ENCODE peak calls at places on chromosomes 1 and 21, in four cellular contexts. P is cardiac fibroblast, X is left ventricle myocardium inferior, U is kidney epithelial cell. K is an unnamed sample.

GRCh38 chr1:223772771-223773160 is 60.4 kb downstream of the CAPN2 start:
- DNase-seq in U (no peak), P (no peak), X (no peak), K (no peak)

GRCh38 chr1:40838045-40838979 is 23.9 kb downstream of the CITED4 start:
- DNase-seq in P (no peak), X (no peak), U (no peak), K (no peak)

GRCh38 chr1:24491577-24492360 is 10.9 kb upstream of the RCAN3 start:
- DNase-seq in X (no peak), U (no peak), P (no peak), K (no peak)

GRCh38 chr1:243462929-243463697 is 207.3 kb downstream of the SDCCAG8 start:
- DNase-seq in X (no peak), U (no peak), P (no peak), K (no peak)

GRCh38 chr1:38941527-38942019 is at the start of gene RHBDL2:
- DNase-seq in U (no peak), X (peak; percentile 54), P (peak; percentile 69), K (no peak)

GRCh38 chr1:55275151-55275748 is 60.1 kb upstream of the USP24 start:
- DNase-seq in P (peak; percentile 16), U (no peak), X (no peak), K (peak; percentile 43)

GRCh38 chr1:110292031-110292300 is 47.2 kb upstream of the RBM15 start:
- DNase-seq in X (no peak), P (no peak), U (no peak), K (no peak)

GRCh38 chr1:218548764-218549163 is 203.6 kb downstream of the TGFB2 start:
- DNase-seq in P (no peak), U (no peak), X (no peak), K (no peak)

GRCh38 chr1:39282537-39283216 is 78.2 kb downstream of the MACF1 start:
- DNase-seq in U (no peak), X (no peak), P (peak; percentile 55), K (peak; percentile 35)

GRCh38 chr1:98546319-98546718 is 115.2 kb upstream of the SNX7 start:
- DNase-seq in U (no peak), X (no peak), P (no peak), K (no peak)

GRCh38 chr1:38502772-38503171 is 356.8 kb downstream of the RRAGC start:
- DNase-seq in U (no peak), P (no peak), X (no peak), K (no peak)

GRCh38 chr1:225812488-225813249 is 2.7 kb downstream of the EPHX1 start:
- DNase-seq in U (no peak), X (no peak), P (peak; percentile 16), K (no peak)

GRCh38 chr1:71193153-71193552 is 112.3 kb upstream of the ZRANB2 start:
- DNase-seq in U (no peak), X (no peak), P (peak; percentile 22), K (no peak)

GRCh38 chr1:81604982-81605381 is 195.8 kb upstream of the ADGRL2 start:
- DNase-seq in U (no peak), X (no peak), P (no peak), K (no peak)

GRCh38 chr1:221994274-221994698 is 252.4 kb upstream of the DUSP10 start:
- DNase-seq in P (peak; percentile 74), U (no peak), X (no peak), K (peak; percentile 21)

GRCh38 chr1:156957634-156958033 is 37.2 kb downstream of the LRRC71 start:
- DNase-seq in U (peak; percentile 19), X (no peak), P (no peak), K (no peak)

GRCh38 chr21:37149411-37149810 is 76.4 kb downstream of the TTC3 start:
- DNase-seq in U (no peak), X (no peak), P (peak; percentile 85), K (peak; percentile 16)

GRCh38 chr1:2821970-2822620 is 20.6 kb upstream of the TTC34 start:
- DNase-seq in P (no peak), X (peak; percentile 48), U (no peak), K (no peak)

GRCh38 chr1:16076003-16076870 is 2.8 kb upstream of the FAM131C start:
- DNase-seq in U (peak; percentile 70), X (no peak), P (peak; percentile 96), K (peak; percentile 93)

GRCh38 chr1:240803151-240803550 is 191.2 kb upstream of the GREM2 start:
- DNase-seq in P (peak; percentile 76), U (peak; percentile 35), X (no peak), K (peak; percentile 64)

GRCh38 chr21:31895069-31895851 is 22.4 kb downstream of the HUNK start:
- DNase-seq in U (no peak), X (no peak), P (no peak), K (no peak)

GRCh38 chr1:206538901-206539655 is 31.7 kb downstream of the RASSF5 start:
- DNase-seq in X (no peak), U (no peak), P (no peak), K (no peak)

GRCh38 chr1:116498789-116499628 is 71.8 kb downstream of the CD58 start:
- DNase-seq in U (no peak), X (no peak), P (peak; percentile 78), K (peak; percentile 66)

GRCh38 chr1:70353641-70354331 is 736 bp downstream of the ANKRD13C start:
- DNase-seq in P (peak; percentile 82), X (no peak), U (peak; percentile 58), K (peak; percentile 74)

GRCh38 chr21:34885636-34886553 is 163.2 kb downstream of the RUNX1 start:
- DNase-seq in U (no peak), X (no peak), P (no peak), K (no peak)
- H3K4me3 ChIP-seq in U (peak overlapping the region; percentile 94), X (peak overlapping the region; percentile 75), P (peak overlapping the region; percentile 61), K (peak overlapping the region; percentile 91)

GRCh38 chr1:18644469-18645171 is 14.0 kb downstream of the PAX7 start:
- DNase-seq in P (no peak), X (no peak), U (no peak), K (no peak)

GRCh38 chr1:18646091-18646775 is 15.6 kb downstream of the PAX7 start:
- DNase-seq in U (no peak), P (no peak), X (no peak), K (no peak)

GRCh38 chr1:18647681-18648214 is 17.1 kb downstream of the PAX7 start:
- DNase-seq in X (no peak), P (no peak), U (no peak), K (no peak)

GRCh38 chr1:18645172-18646090 is 14.8 kb downstream of the PAX7 start:
- DNase-seq in X (no peak), U (no peak), P (no peak), K (no peak)

GRCh38 chr1:18646776-18647410 is 16.2 kb downstream of the PAX7 start:
- DNase-seq in P (no peak), U (no peak), X (no peak), K (no peak)
- H3K4me3 ChIP-seq in P (no peak overlapping the region), U (no peak overlapping the region), X (peak overlapping the region; percentile 46), K (no peak overlapping the region)

DNA sequence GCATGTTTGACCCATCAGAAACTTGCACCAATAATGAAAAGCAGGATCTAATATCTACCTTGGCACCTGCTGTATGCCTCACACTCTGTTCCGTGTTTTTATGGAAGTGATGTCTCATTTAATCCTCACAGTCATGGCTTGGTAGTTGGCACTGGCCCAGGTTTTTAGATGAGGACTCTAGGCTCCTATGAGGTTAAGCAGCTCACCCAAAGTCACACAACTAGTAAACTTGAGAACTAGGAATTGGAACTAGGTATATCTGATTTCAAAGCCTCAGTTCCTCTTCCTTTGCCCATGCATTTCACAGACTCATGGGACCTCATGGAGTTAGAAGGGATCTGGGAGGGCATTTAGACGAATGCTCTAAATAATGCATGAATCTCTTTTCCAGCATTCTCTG is 21.3 kb upstream of the TARBP1 start:
- DNase-seq in U (no peak), P (peak; percentile 60), X (no peak), K (no peak)
- H3K4me3 ChIP-seq in U (no peak overlapping the region), P (no peak overlapping the region), X (peak overlapping the region; percentile 26), K (no peak overlapping the region)

GRCh38 chr1:154822717-154823116 is 47.4 kb downstream of the KCNN3 start:
- DNase-seq in P (no peak), U (no peak), X (no peak), K (no peak)
- H3K4me3 ChIP-seq in P (no peak overlapping the region), U (no peak overlapping the region), X (no peak overlapping the region), K (no peak overlapping the region)

GRCh38 chr1:87515781-87516180 is 187.1 kb downstream of the LMO4 start:
- DNase-seq in P (no peak), U (no peak), X (no peak), K (no peak)
- H3K4me3 ChIP-seq in P (no peak overlapping the region), U (no peak overlapping the region), X (no peak overlapping the region), K (no peak overlapping the region)

GRCh38 chr1:155003227-155003765 is 694 bp downstream of the ZBTB7B start:
- DNase-seq in X (no peak), P (no peak), U (no peak), K (no peak)
- H3K4me3 ChIP-seq in X (peak overlapping the region; percentile 95), P (peak overlapping the region; percentile 85), U (peak overlapping the region; percentile 94), K (peak overlapping the region; percentile 87)

GRCh38 chr1:220093361-220094015 is 444 bp upstream of the IARS2 start:
- DNase-seq in X (no peak), P (no peak), U (no peak), K (no peak)
- H3K4me3 ChIP-seq in X (peak overlapping the region; percentile 88), P (no peak overlapping the region), U (no peak overlapping the region), K (no peak overlapping the region)